ENCODE peak calls at places on chromosomes 4 and X, in six cellular contexts. One of them, this sample, is unnamed.
A peak's percentile ranks its signal among the peaks of the same experiment; 100 is the strongest.

GRCh38 chr4:155073852-155074251 is 134.6 kb upstream of the NPY2R start:
- DNase-seq in SHP77 treated with DMSO at 0.1 percent for 48 hours: no peak
- DNase-seq in stimulated activated CD4-positive, alpha-beta T cell treated with anti-CD3 and anti-CD28 coated beads, Interleukin-15, amount 100 ng/mL, for 1 hour: no peak
- DNase-seq in GM12864: no peak
- DNase-seq in activated naive CD8-positive, alpha-beta T cell treated with anti-CD3 and anti-CD28 coated beads, Interleukin-2, amount 50 U/mL, for 24 hours: no peak
- DNase-seq in NAMALWA: no peak
- DNase-seq in this sample: no peak

GRCh38 chr4:86482851-86483490 is 111.1 kb upstream of the PTPN13 start:
- DNase-seq in SHP77 treated with DMSO at 0.1 percent for 48 hours: no peak
- DNase-seq in stimulated activated CD4-positive, alpha-beta T cell treated with anti-CD3 and anti-CD28 coated beads, Interleukin-15, amount 100 ng/mL, for 1 hour: no peak
- DNase-seq in GM12864: no peak
- DNase-seq in activated naive CD8-positive, alpha-beta T cell treated with anti-CD3 and anti-CD28 coated beads, Interleukin-2, amount 50 U/mL, for 24 hours: no peak
- DNase-seq in NAMALWA: peak; percentile 22
- DNase-seq in this sample: no peak

GRCh38 chr4:118280501-118281218 is 72.1 kb downstream of the PRSS12 start:
- DNase-seq in SHP77 treated with DMSO at 0.1 percent for 48 hours: no peak
- DNase-seq in stimulated activated CD4-positive, alpha-beta T cell treated with anti-CD3 and anti-CD28 coated beads, Interleukin-15, amount 100 ng/mL, for 1 hour: no peak
- DNase-seq in GM12864: no peak
- DNase-seq in activated naive CD8-positive, alpha-beta T cell treated with anti-CD3 and anti-CD28 coated beads, Interleukin-2, amount 50 U/mL, for 24 hours: peak; percentile 23
- DNase-seq in NAMALWA: peak; percentile 67
- DNase-seq in this sample: peak; percentile 35

GRCh38 chrX:132086717-132087116 is 41.1 kb downstream of the FRMD7 start:
- DNase-seq in SHP77 treated with DMSO at 0.1 percent for 48 hours: no peak
- DNase-seq in stimulated activated CD4-positive, alpha-beta T cell treated with anti-CD3 and anti-CD28 coated beads, Interleukin-15, amount 100 ng/mL, for 1 hour: no peak
- DNase-seq in GM12864: no peak
- DNase-seq in activated naive CD8-positive, alpha-beta T cell treated with anti-CD3 and anti-CD28 coated beads, Interleukin-2, amount 50 U/mL, for 24 hours: no peak
- DNase-seq in NAMALWA: no peak
- DNase-seq in this sample: no peak

GRCh38 chr4:65651031-65651430 is 19.3 kb downstream of the EPHA5 start:
- DNase-seq in SHP77 treated with DMSO at 0.1 percent for 48 hours: no peak
- DNase-seq in stimulated activated CD4-positive, alpha-beta T cell treated with anti-CD3 and anti-CD28 coated beads, Interleukin-15, amount 100 ng/mL, for 1 hour: no peak
- DNase-seq in GM12864: no peak
- DNase-seq in activated naive CD8-positive, alpha-beta T cell treated with anti-CD3 and anti-CD28 coated beads, Interleukin-2, amount 50 U/mL, for 24 hours: no peak
- DNase-seq in NAMALWA: no peak
- DNase-seq in this sample: peak; percentile 65

GRCh38 chrX:136920001-136920400 is 39.5 kb upstream of the RBMX start:
- DNase-seq in SHP77 treated with DMSO at 0.1 percent for 48 hours: no peak
- DNase-seq in stimulated activated CD4-positive, alpha-beta T cell treated with anti-CD3 and anti-CD28 coated beads, Interleukin-15, amount 100 ng/mL, for 1 hour: no peak
- DNase-seq in GM12864: no peak
- DNase-seq in activated naive CD8-positive, alpha-beta T cell treated with anti-CD3 and anti-CD28 coated beads, Interleukin-2, amount 50 U/mL, for 24 hours: no peak
- DNase-seq in NAMALWA: no peak
- DNase-seq in this sample: no peak

GRCh38 chrX:74613350-74614192 is 853 bp downstream of the RLIM start:
- DNase-seq in SHP77 treated with DMSO at 0.1 percent for 48 hours: no peak
- DNase-seq in stimulated activated CD4-positive, alpha-beta T cell treated with anti-CD3 and anti-CD28 coated beads, Interleukin-15, amount 100 ng/mL, for 1 hour: no peak
- DNase-seq in GM12864: no peak
- DNase-seq in activated naive CD8-positive, alpha-beta T cell treated with anti-CD3 and anti-CD28 coated beads, Interleukin-2, amount 50 U/mL, for 24 hours: no peak
- DNase-seq in NAMALWA: peak; percentile 29
- DNase-seq in this sample: peak; percentile 19

GRCh38 chr4:164770051-164770724 is 16.3 kb downstream of the SMIM31 start:
- DNase-seq in SHP77 treated with DMSO at 0.1 percent for 48 hours: no peak
- DNase-seq in stimulated activated CD4-positive, alpha-beta T cell treated with anti-CD3 and anti-CD28 coated beads, Interleukin-15, amount 100 ng/mL, for 1 hour: no peak
- DNase-seq in GM12864: no peak
- DNase-seq in activated naive CD8-positive, alpha-beta T cell treated with anti-CD3 and anti-CD28 coated beads, Interleukin-2, amount 50 U/mL, for 24 hours: no peak
- DNase-seq in NAMALWA: no peak
- DNase-seq in this sample: no peak

GRCh38 chr4:147955827-147956565 is 224.1 kb downstream of the ARHGAP10 start:
- DNase-seq in SHP77 treated with DMSO at 0.1 percent for 48 hours: no peak
- DNase-seq in stimulated activated CD4-positive, alpha-beta T cell treated with anti-CD3 and anti-CD28 coated beads, Interleukin-15, amount 100 ng/mL, for 1 hour: no peak
- DNase-seq in GM12864: no peak
- DNase-seq in activated naive CD8-positive, alpha-beta T cell treated with anti-CD3 and anti-CD28 coated beads, Interleukin-2, amount 50 U/mL, for 24 hours: no peak
- DNase-seq in NAMALWA: no peak
- DNase-seq in this sample: no peak

GRCh38 chrX:120677017-120677652 is 47.3 kb upstream of the C1GALT1C1 start:
- DNase-seq in SHP77 treated with DMSO at 0.1 percent for 48 hours: no peak
- DNase-seq in stimulated activated CD4-positive, alpha-beta T cell treated with anti-CD3 and anti-CD28 coated beads, Interleukin-15, amount 100 ng/mL, for 1 hour: no peak
- DNase-seq in GM12864: no peak
- DNase-seq in activated naive CD8-positive, alpha-beta T cell treated with anti-CD3 and anti-CD28 coated beads, Interleukin-2, amount 50 U/mL, for 24 hours: no peak
- DNase-seq in NAMALWA: no peak
- DNase-seq in this sample: no peak

GRCh38 chr4:184396001-184396400 is 78.3 kb downstream of the IRF2 start:
- DNase-seq in SHP77 treated with DMSO at 0.1 percent for 48 hours: no peak
- DNase-seq in stimulated activated CD4-positive, alpha-beta T cell treated with anti-CD3 and anti-CD28 coated beads, Interleukin-15, amount 100 ng/mL, for 1 hour: no peak
- DNase-seq in GM12864: peak; percentile 55
- DNase-seq in activated naive CD8-positive, alpha-beta T cell treated with anti-CD3 and anti-CD28 coated beads, Interleukin-2, amount 50 U/mL, for 24 hours: no peak
- DNase-seq in NAMALWA: peak; percentile 93
- DNase-seq in this sample: no peak

GRCh38 chrX:148498067-148498466 is 2.4 kb upstream of the AFF2 start:
- DNase-seq in SHP77 treated with DMSO at 0.1 percent for 48 hours: no peak
- DNase-seq in stimulated activated CD4-positive, alpha-beta T cell treated with anti-CD3 and anti-CD28 coated beads, Interleukin-15, amount 100 ng/mL, for 1 hour: no peak
- DNase-seq in GM12864: no peak
- DNase-seq in activated naive CD8-positive, alpha-beta T cell treated with anti-CD3 and anti-CD28 coated beads, Interleukin-2, amount 50 U/mL, for 24 hours: no peak
- DNase-seq in NAMALWA: no peak
- DNase-seq in this sample: no peak